ENCODE peak calls at places on chromosomes 4 and X, in seven cellular contexts. W is cardiac muscle cell, Y is gastrocnemius medialis, J is GM12878, S is mucosa of descending colon, X is astrocyte of the spinal cord, V is progenitor cell of endocrine pancreas. I is an unnamed sample.

GRCh38 chr4:169110633-169111032 is 100.6 kb upstream of the CBR4 start:
- DNase-seq in W (no peak), Y (no peak), J (no peak), S (no peak), X (no peak), V (no peak), I (no peak)

GRCh38 chr4:109302366-109303140 is at the start of gene COL25A1:
- DNase-seq in W (peak; percentile 97), Y (no peak), J (no peak), S (peak; percentile 35), X (peak; percentile 49), V (peak; percentile 77), I (peak; percentile 5)

GRCh38 chr4:65651031-65651430 is 19.3 kb downstream of the EPHA5 start:
- DNase-seq in W (no peak), Y (no peak), J (no peak), S (no peak), X (peak; percentile 68), V (no peak), I (no peak)

GRCh38 chrX:31136144-31136572 is 64.3 kb upstream of the FTHL17 start:
- DNase-seq in W (no peak), Y (no peak), J (peak; percentile 82), S (no peak), X (no peak), V (no peak), I (no peak)

GRCh38 chrX:11151799-11152591 is 40.9 kb downstream of the HCCS start:
- DNase-seq in W (no peak), Y (no peak), J (no peak), S (no peak), X (no peak), V (no peak), I (no peak)

GRCh38 chr4:80788798-80789197 is 241.7 kb upstream of the BMP3 start:
- DNase-seq in W (peak; percentile 38), Y (no peak), J (no peak), S (no peak), X (peak; percentile 47), V (no peak), I (no peak)

GRCh38 chr4:5782829-5783476 is 72.0 kb downstream of the EVC start:
- DNase-seq in W (no peak), Y (no peak), J (no peak), S (no peak), X (no peak), V (no peak), I (no peak)

GRCh38 chr4:41041541-41041940 is 172.8 kb downstream of the APBB2 start:
- DNase-seq in W (no peak), Y (no peak), J (no peak), S (no peak), X (no peak), V (no peak), I (no peak)

GRCh38 chrX:135923353-135923752 is 29.8 kb downstream of the SAGE1 start:
- DNase-seq in W (no peak), Y (no peak), J (no peak), S (no peak), X (no peak), V (no peak), I (no peak)

GRCh38 chr4:94831607-94832006 is 73.9 kb downstream of the BMPR1B start:
- DNase-seq in W (no peak), Y (no peak), J (no peak), S (no peak), X (no peak), V (no peak), I (no peak)

GRCh38 chr4:149077142-149077541 is 634.9 kb upstream of the NR3C2 start:
- DNase-seq in W (no peak), Y (no peak), J (no peak), S (no peak), X (no peak), V (no peak), I (no peak)

GRCh38 chr4:38928886-38929285 is 61.3 kb downstream of the FAM114A1 start:
- DNase-seq in W (no peak), Y (no peak), J (no peak), S (no peak), X (no peak), V (no peak), I (no peak)

GRCh38 chr4:105620640-105621323 is 68.4 kb downstream of the ARHGEF38 start:
- DNase-seq in W (no peak), Y (peak; percentile 36), J (no peak), S (no peak), X (peak; percentile 88), V (no peak), I (no peak)

GRCh38 chrX:138745215-138745614 is 33.7 kb upstream of the FGF13 start:
- DNase-seq in W (peak; percentile 75), Y (no peak), J (peak; percentile 8), S (no peak), X (peak; percentile 45), V (peak; percentile 30), I (no peak)

GRCh38 chr4:84529169-84529751 is 30.2 kb upstream of the NKX6-1 start:
- DNase-seq in W (peak; percentile 57), Y (no peak), J (no peak), S (no peak), X (peak; percentile 31), V (no peak), I (no peak)

GRCh38 chr4:163967263-163967662 is 472.8 kb downstream of the TMA16 start:
- DNase-seq in W (no peak), Y (no peak), J (no peak), S (no peak), X (no peak), V (no peak), I (no peak)

GRCh38 chr4:8391972-8392371 is 48.6 kb downstream of the ACOX3 start:
- DNase-seq in W (no peak), Y (peak; percentile 87), J (peak; percentile 60), S (no peak), X (peak; percentile 82), V (no peak), I (no peak)

GRCh38 chr4:115334736-115335411 is 221.5 kb upstream of the NDST4 start:
- DNase-seq in W (no peak), Y (no peak), J (peak; percentile 34), S (no peak), X (no peak), V (no peak), I (no peak)

GRCh38 chr4:177349191-177349590 is 39.5 kb downstream of the NEIL3 start:
- DNase-seq in W (no peak), Y (no peak), J (no peak), S (no peak), X (no peak), V (no peak), I (no peak)

GRCh38 chr4:146346276-146346675 is 131.9 kb downstream of the REELD1 start:
- DNase-seq in W (no peak), Y (no peak), J (no peak), S (no peak), X (no peak), V (no peak), I (no peak)

GRCh38 chr4:158094413-158095110 is 78.3 kb downstream of the GASK1B start:
- DNase-seq in W (no peak), Y (no peak), J (no peak), S (no peak), X (peak; percentile 78), V (peak; percentile 9), I (no peak)

GRCh38 chr4:39353478-39354177 is 12.5 kb downstream of the RFC1 start:
- DNase-seq in W (no peak), Y (no peak), J (peak; percentile 85), S (no peak), X (peak; percentile 57), V (no peak), I (no peak)

GRCh38 chr4:38820329-38821061 is 15.9 kb upstream of the TLR1 start:
- DNase-seq in W (no peak), Y (no peak), J (peak; percentile 69), S (no peak), X (no peak), V (no peak), I (no peak)

GRCh38 chr4:120132935-120133334 is 66.3 kb upstream of the MAD2L1 start:
- DNase-seq in W (no peak), Y (no peak), J (no peak), S (no peak), X (no peak), V (no peak), I (no peak)

GRCh38 chrX:22276781-22277180 is 4.1 kb downstream of the CBLL2 start:
- DNase-seq in W (no peak), Y (no peak), J (no peak), S (no peak), X (peak; percentile 23), V (no peak), I (no peak)

GRCh38 chrX:22273714-22274317 is 1.1 kb downstream of the CBLL2 start:
- DNase-seq in W (no peak), Y (no peak), J (no peak), S (no peak), X (no peak), V (no peak), I (no peak)

GRCh38 chrX:22272613-22273012 is at the start of gene CBLL2:
- DNase-seq in W (no peak), Y (no peak), J (no peak), S (no peak), X (no peak), V (no peak), I (no peak)

DNA sequence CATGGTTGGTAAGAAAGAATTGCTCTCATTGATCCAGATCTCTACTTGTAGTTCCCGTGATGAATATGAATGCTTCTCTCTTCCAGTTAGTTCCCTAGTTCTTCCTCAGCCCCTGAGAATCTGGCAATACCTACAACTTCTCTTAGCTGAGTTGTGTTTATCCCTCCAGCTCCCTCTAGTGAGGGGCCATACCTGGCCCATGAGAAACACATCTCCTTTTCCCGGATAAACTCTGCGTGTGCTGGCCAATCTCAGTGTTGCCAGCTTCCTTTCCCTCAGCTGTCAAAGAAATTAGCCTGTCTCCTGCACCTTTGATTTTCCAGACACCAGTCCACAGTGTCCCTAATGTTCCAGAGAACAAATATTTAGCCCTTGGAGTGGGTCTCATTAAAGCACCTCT is 5.7 kb downstream of the CBLL2 start:
- DNase-seq in W (peak; percentile 26), Y (no peak), J (no peak), S (no peak), X (no peak), V (no peak), I (no peak)
- TF ChIP-seq CTCF in W (no peak), Y (no peak), J (no peak), S (no peak), X (no peak), V (peak; percentile 32), I (no peak)

GRCh38 chr4:1031956-1032795 is 20.8 kb downstream of the FGFRL1 start:
- DNase-seq in W (no peak), Y (no peak), J (no peak), S (no peak), X (no peak), V (no peak), I (no peak)
- TF ChIP-seq CTCF in W (no peak), Y (no peak), J (peak; percentile 17), S (no peak), X (no peak), V (no peak), I (no peak)

GRCh38 chrX:46386511-46386910 is 158.7 kb downstream of the ZNF674 start:
- DNase-seq in W (no peak), Y (no peak), J (no peak), S (no peak), X (no peak), V (no peak), I (no peak)
- TF ChIP-seq CTCF in W (peak; percentile 23), Y (no peak), J (peak; percentile 25), S (no peak), X (peak; percentile 27), V (peak; percentile 18), I (peak; percentile 21)

DNA sequence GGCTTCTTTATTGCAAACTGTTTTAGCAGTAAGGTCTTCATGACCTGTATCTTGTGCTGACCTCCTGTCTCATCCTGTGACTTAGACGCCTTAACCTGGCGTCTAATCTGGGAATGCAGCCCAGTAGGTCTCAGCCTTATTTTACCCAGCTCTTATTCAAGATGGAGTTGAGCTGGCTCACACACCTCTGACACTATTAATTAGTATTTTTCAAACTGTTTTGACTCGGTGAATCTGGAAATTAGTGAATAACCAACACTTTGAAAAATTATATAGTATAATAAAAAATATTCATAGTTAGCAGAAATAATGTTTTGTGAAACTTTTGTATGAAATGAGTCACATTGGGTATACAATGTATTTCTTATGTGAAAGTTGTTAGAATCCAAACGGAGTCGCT is 189.4 kb downstream of the PDGFRA start:
- DNase-seq in W (no peak), Y (no peak), J (no peak), S (no peak), X (no peak), V (no peak), I (no peak)
- TF ChIP-seq CTCF in W (no peak), Y (no peak), J (no peak), S (no peak), X (no peak), V (no peak), I (no peak)